ENCODE peak calls at places on chromosomes 1 and 21, in seven cellular contexts. D, H, M, K, Z, G and J are unnamed samples.

GRCh38 chr1:99661780-99662179 is 15.9 kb downstream of the PALMD start:
- ATAC-seq in D (no peak), H (no peak), M (no peak), K (no peak), Z (no peak), G (no peak), J (no peak)

GRCh38 chr1:24185056-24185455 is 2.0 kb downstream of the IFNLR1 start:
- ATAC-seq in D (no peak), H (no peak), M (no peak), K (no peak), Z (no peak), G (no peak), J (no peak)

GRCh38 chr1:234962340-234962989 is 166.2 kb downstream of the TOMM20 start:
- ATAC-seq in D (no peak), H (peak), M (peak), K (peak), Z (peak), G (no peak), J (peak)

GRCh38 chr1:108816049-108816882 is 40.6 kb downstream of the AKNAD1 start:
- ATAC-seq in D (peak), H (peak), M (peak), K (no peak), Z (peak), G (peak), J (peak)

GRCh38 chr1:89855413-89856123 is 34.7 kb downstream of the LRRC8D start:
- ATAC-seq in D (no peak), H (no peak), M (peak), K (peak), Z (no peak), G (no peak), J (no peak)

GRCh38 chr1:40914927-40915569 is 52.9 kb upstream of the CITED4 start:
- ATAC-seq in D (no peak), H (no peak), M (no peak), K (no peak), Z (peak), G (no peak), J (no peak)

GRCh38 chr1:164699815-164700491 is 141.0 kb downstream of the PBX1 start:
- ATAC-seq in D (no peak), H (no peak), M (peak), K (no peak), Z (no peak), G (no peak), J (peak)

GRCh38 chr1:150484861-150485260 is 2.4 kb upstream of the TARS2 start:
- ATAC-seq in D (peak), H (no peak), M (no peak), K (no peak), Z (peak), G (no peak), J (no peak)

GRCh38 chr1:116807871-116808450 is 53.7 kb downstream of the CD2 start:
- ATAC-seq in D (no peak), H (no peak), M (no peak), K (no peak), Z (no peak), G (no peak), J (no peak)

GRCh38 chr1:89670711-89671110 is 37.8 kb downstream of the LRRC8C start:
- ATAC-seq in D (no peak), H (no peak), M (no peak), K (peak), Z (no peak), G (no peak), J (no peak)

GRCh38 chr1:201515062-201515750 is 8.3 kb upstream of the CSRP1 start:
- ATAC-seq in D (no peak), H (no peak), M (no peak), K (no peak), Z (peak), G (no peak), J (no peak)

GRCh38 chr1:211135342-211135950 is 1.5 kb upstream of the KCNH1 start:
- ATAC-seq in D (no peak), H (peak), M (peak), K (peak), Z (peak), G (peak), J (no peak)

GRCh38 chr1:59025201-59025600 is 241.4 kb upstream of the JUN start:
- ATAC-seq in D (no peak), H (no peak), M (no peak), K (peak), Z (no peak), G (no peak), J (no peak)

GRCh38 chr1:208047975-208048374 is 137.1 kb upstream of the CD34 start:
- ATAC-seq in D (peak), H (no peak), M (peak), K (no peak), Z (no peak), G (no peak), J (peak)

GRCh38 chr21:37396855-37397254 is 30.3 kb downstream of the DYRK1A start:
- ATAC-seq in D (no peak), H (no peak), M (no peak), K (peak), Z (peak), G (no peak), J (no peak)

GRCh38 chr1:226181996-226182714 is 4.4 kb downstream of the ACBD3 start:
- ATAC-seq in D (peak), H (no peak), M (peak), K (peak), Z (peak), G (peak), J (peak)

GRCh38 chr1:4328402-4329071 is 325.9 kb upstream of the AJAP1 start:
- ATAC-seq in D (no peak), H (no peak), M (peak), K (no peak), Z (peak), G (no peak), J (no peak)

GRCh38 chr21:14734191-14734590 is 188.1 kb upstream of the SAMSN1 start:
- ATAC-seq in D (no peak), H (no peak), M (no peak), K (peak), Z (peak), G (no peak), J (no peak)

GRCh38 chr1:3799976-3800685 is 3.8 kb upstream of the LRRC47 start:
- ATAC-seq in D (peak), H (no peak), M (no peak), K (no peak), Z (no peak), G (no peak), J (no peak)

GRCh38 chr1:115454835-115455511 is 116.9 kb upstream of the NGF start:
- ATAC-seq in D (no peak), H (no peak), M (peak), K (no peak), Z (no peak), G (no peak), J (peak)

GRCh38 chr1:155192346-155193274 is 15.1 kb downstream of the THBS3 start:
- ATAC-seq in D (no peak), H (no peak), M (peak), K (no peak), Z (peak), G (peak), J (peak)

GRCh38 chr21:28636988-28637691 is 355.5 kb downstream of the LTN1 start:
- ATAC-seq in D (no peak), H (no peak), M (no peak), K (no peak), Z (no peak), G (no peak), J (no peak)

GRCh38 chr1:15469836-15470495 is 5.9 kb upstream of the CELA2B start:
- ATAC-seq in D (no peak), H (no peak), M (no peak), K (no peak), Z (no peak), G (no peak), J (no peak)

GRCh38 chr1:79362470-79362869 is 355.9 kb upstream of the ADGRL4 start:
- ATAC-seq in D (no peak), H (no peak), M (no peak), K (no peak), Z (no peak), G (no peak), J (no peak)

GRCh38 chr1:16921391-16922185 is at the start of gene CROCC:
- ATAC-seq in D (peak), H (no peak), M (no peak), K (peak), Z (peak), G (peak), J (no peak)

GRCh38 chr21:30733026-30733425 is 14.0 kb downstream of the KRTAP21-2 start:
- ATAC-seq in D (no peak), H (no peak), M (no peak), K (no peak), Z (no peak), G (no peak), J (no peak)

GRCh38 chr1:217622042-217622441 is 8.8 kb downstream of the GPATCH2 start:
- ATAC-seq in D (no peak), H (no peak), M (no peak), K (peak), Z (no peak), G (no peak), J (no peak)

GRCh38 chr1:244394851-244395765 is 56.6 kb downstream of the ADSS2 start:
- ATAC-seq in D (peak), H (peak), M (peak), K (peak), Z (peak), G (peak), J (peak)

GRCh38 chr1:194104247-194104844 is 917.9 kb upstream of the B3GALT2 start:
- ATAC-seq in D (peak), H (no peak), M (no peak), K (no peak), Z (no peak), G (no peak), J (no peak)

DNA sequence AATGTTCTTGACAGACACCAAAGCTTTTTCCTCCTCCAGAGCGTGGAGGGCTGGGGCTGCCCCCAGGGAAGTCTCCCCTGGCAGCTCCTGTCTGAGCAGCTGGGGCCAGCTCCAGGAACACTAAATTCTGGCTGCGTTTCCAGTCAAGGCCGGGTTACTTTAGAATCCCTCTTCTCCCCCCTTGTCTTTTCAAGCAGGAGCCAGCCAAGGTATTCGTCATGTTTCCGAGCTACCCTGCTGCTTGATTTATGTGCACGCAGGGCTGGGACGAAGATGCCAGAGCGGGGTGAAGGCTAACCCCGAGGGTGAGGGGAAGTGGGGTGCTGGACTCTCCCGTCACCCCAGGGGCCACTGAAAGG is 68.1 kb upstream of the ANGPTL1 start:
- ATAC-seq in D (no peak), H (no peak), M (peak), K (no peak), Z (no peak), G (no peak), J (peak)
- TF ChIP-seq POLR2AphosphoS5 in D (no peak), H (no peak), M (no peak), K (no peak), Z (no peak), G (no peak), J (peak)

GRCh38 chr1:5980314-5981008 is 11.8 kb downstream of the NPHP4 start:
- ATAC-seq in D (no peak), H (peak), M (peak), K (peak), Z (peak), G (peak), J (peak)
- TF ChIP-seq POLR2AphosphoS5 in D (no peak), H (no peak), M (no peak), K (no peak), Z (no peak), G (no peak), J (no peak)

GRCh38 chr1:196659471-196659870 is 7.6 kb downstream of the CFH start:
- ATAC-seq in D (no peak), H (no peak), M (no peak), K (no peak), Z (peak), G (no peak), J (no peak)
- TF ChIP-seq POLR2AphosphoS5 in D (no peak), H (no peak), M (no peak), K (no peak), Z (no peak), G (no peak), J (no peak)

DNA sequence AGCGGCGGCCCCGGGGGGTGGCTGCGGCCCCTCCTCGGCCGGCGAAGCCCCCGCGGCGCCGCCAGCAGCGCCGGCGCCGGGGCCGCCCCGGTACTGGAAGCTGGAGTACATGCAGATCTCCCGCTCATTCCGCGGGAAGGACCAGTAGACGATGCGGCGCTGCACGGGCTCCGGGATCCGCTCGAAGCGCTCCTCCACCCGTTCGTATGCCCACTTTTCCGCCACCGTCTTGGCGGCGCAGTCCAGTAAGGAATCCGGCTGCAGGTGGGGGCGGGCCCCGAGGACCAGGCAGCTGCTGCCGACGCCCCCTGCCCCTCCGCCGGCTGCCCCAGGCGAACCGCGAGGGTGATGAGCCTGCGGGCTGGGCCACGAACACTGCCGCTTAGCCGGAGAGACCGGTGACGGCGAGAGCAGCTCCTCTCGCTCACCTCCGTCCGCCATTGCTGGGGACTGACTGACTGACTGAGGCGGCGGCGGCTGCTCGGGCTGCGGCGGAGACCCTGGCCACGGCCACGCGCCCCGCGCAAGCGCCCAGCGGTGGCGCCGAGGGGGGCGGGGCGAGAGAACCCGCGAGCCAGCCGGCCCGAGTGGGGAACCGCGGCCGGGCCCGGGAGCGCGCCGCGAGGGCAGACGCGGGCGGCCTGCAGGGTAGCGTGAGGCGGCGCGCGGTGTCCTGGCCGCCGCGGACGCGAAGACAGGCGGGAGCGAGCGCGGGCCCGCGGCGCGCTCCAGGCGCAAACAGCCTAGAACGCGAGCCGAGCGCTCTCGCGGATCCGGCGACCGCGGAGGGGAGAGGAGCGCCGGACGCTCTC is at the start of gene ZSWIM5:
- ATAC-seq in D (peak), H (peak), M (peak), K (peak), Z (peak), G (peak), J (peak)
- TF ChIP-seq POLR2AphosphoS5 in D (no peak), H (no peak), M (no peak), K (no peak), Z (no peak), G (peak), J (peak)

GRCh38 chr1:174988986-174989385 is 10.8 kb upstream of the CACYBP start:
- ATAC-seq in D (no peak), H (no peak), M (no peak), K (peak), Z (no peak), G (no peak), J (no peak)

GRCh38 chr1:174989540-174990181 is 10.1 kb upstream of the CACYBP start:
- ATAC-seq in D (no peak), H (no peak), M (peak), K (no peak), Z (no peak), G (no peak), J (no peak)

GRCh38 chr1:174988539-174988938 is 11.2 kb upstream of the CACYBP start:
- ATAC-seq in D (no peak), H (no peak), M (no peak), K (peak), Z (no peak), G (no peak), J (no peak)

GRCh38 chr1:174991473-174991872 is 8.3 kb upstream of the CACYBP start:
- ATAC-seq in D (no peak), H (no peak), M (no peak), K (no peak), Z (no peak), G (no peak), J (no peak)

DNA sequence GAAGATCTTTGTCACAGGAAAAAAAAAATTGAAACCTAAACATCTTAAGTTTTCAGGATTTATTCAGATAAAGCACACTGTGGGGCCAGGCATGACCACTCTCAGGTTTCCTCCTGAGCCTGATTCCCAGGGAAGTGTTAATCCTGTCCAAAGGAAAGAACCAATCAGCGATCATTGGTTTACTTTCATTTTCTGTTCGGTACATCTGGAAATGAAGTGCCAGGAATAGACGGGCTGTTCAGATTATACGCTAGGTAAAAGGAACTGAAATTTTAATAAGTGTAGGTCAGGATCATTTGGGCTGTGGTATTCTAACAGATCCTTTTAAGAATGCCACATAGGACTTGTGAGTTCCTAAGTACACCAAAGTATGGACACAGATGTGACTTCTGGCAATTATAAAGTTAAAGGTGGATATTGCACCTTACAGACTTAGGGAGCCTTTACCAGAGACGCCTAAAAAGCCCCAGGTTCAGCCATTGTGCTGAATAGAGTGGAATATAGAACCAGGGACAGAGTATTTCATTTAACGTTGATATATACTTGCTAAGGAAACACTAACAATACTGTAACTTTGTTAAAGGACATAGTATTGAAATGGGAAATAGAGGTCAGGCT is 9.3 kb upstream of the CACYBP start:
- ATAC-seq in D (peak), H (peak), M (peak), K (peak), Z (peak), G (peak), J (peak)
- TF ChIP-seq POLR2AphosphoS5 in D (no peak), H (peak), M (no peak), K (no peak), Z (no peak), G (no peak), J (no peak)

GRCh38 chr21:25292396-25292795 is 314.9 kb downstream of the MRPL39 start:
- ATAC-seq in D (no peak), H (no peak), M (no peak), K (no peak), Z (no peak), G (no peak), J (no peak)
- TF ChIP-seq POLR2AphosphoS5 in D (no peak), H (no peak), M (no peak), K (no peak), Z (no peak), G (no peak), J (no peak)

GRCh38 chr21:33266784-33267135 is 593 bp downstream of the IL10RB start:
- ATAC-seq in D (peak), H (peak), M (peak), K (peak), Z (peak), G (peak), J (no peak)

GRCh38 chr21:33264561-33264960 is 1.6 kb upstream of the IL10RB start:
- ATAC-seq in D (no peak), H (no peak), M (no peak), K (no peak), Z (no peak), G (no peak), J (no peak)

GRCh38 chr21:33267250-33267649 is 1.1 kb downstream of the IL10RB start:
- ATAC-seq in D (no peak), H (no peak), M (no peak), K (no peak), Z (no peak), G (no peak), J (no peak)

GRCh38 chr21:33265664-33266049 is 510 bp upstream of the IL10RB start:
- ATAC-seq in D (peak), H (peak), M (peak), K (peak), Z (peak), G (no peak), J (peak)

DNA sequence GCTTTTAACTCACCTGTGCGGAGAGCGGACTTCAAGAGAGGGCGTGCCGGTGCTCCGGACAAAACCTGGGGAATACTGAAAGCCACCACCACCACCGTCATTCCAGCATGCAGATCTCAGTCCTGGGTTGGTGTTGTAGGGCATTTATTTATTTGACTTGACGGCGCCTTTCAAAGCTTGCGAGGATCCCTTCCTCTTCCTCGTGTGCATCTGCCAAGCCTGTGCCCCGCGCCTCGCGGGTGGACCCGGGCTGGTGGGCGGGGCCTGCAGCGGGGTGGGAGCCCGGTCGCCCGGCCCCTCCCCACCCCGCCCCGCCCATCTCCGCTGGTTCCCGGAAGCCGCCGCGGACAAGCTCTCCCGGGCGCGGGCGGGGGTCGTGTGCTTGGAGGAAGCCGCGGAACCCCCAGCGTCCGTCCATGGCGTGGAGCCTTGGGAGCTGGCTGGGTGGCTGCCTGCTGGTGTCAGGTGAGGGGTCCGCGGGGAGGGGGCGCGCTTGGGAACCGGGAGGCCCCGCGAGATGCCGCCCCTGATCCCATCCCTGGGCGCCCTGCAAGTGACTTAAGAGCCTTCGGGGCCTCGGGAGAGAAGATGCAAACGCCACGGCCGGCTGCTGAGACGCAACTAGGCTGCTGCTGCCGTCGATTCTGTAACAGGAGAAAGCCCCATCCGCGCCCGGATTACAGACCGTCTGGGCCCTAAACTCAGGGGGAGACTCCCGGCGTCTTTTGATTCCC is at the start of gene IL10RB:
- ATAC-seq in D (peak), H (peak), M (peak), K (peak), Z (peak), G (peak), J (peak)
- TF ChIP-seq POLR2AphosphoS5 in D (peak), H (no peak), M (peak), K (peak), Z (peak), G (peak), J (peak)

DNA sequence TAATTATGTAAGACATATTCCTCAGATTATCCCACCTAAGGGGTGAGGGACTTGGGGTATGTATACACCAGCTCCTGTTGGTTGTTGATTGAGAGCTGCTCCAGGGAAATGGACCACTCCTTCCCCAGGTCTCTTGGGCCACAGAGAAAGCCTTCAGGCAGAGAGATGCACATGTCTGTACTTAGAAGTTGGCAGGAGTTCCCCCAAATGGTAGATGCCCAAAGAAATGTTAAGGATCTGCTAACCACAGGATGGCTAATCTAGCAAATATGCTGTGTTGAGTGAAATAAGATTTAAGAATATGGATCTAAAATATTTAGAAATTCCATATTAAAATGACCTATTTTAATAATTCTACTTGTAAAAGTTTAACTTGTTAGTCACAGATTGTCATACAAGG is 100.8 kb upstream of the DNAH14 start:
- ATAC-seq in D (no peak), H (no peak), M (no peak), K (no peak), Z (no peak), G (no peak), J (no peak)
- TF ChIP-seq POLR2AphosphoS5 in D (no peak), H (no peak), M (no peak), K (no peak), Z (no peak), G (no peak), J (no peak)

GRCh38 chr1:111603979-111604378 is 15.6 kb upstream of the RAP1A start:
- ATAC-seq in D (no peak), H (no peak), M (peak), K (peak), Z (peak), G (no peak), J (no peak)
- TF ChIP-seq POLR2AphosphoS5 in D (no peak), H (no peak), M (peak), K (peak), Z (no peak), G (no peak), J (no peak)